ENCODE peak calls at places on chromosomes 11 and 22, in six cellular contexts. One of them, this sample, is unnamed.

GRCh38 chr22:48178536-48178935 is 1416.1 kb downstream of the TBC1D22A start:
- DNase-seq in mesendoderm: no peak
- DNase-seq in fibroblast of lung: no peak
- DNase-seq in mammary epithelial cell: no peak
- DNase-seq in mesenchymal stem cell: no peak
- DNase-seq in A549: no peak
- DNase-seq in this sample: no peak

GRCh38 chr11:110896358-110896757 is 184.1 kb upstream of the ARHGAP20 start:
- DNase-seq in mesendoderm: peak; percentile 38
- DNase-seq in fibroblast of lung: peak; percentile 86
- DNase-seq in mammary epithelial cell: no peak
- DNase-seq in mesenchymal stem cell: peak; percentile 57
- DNase-seq in A549: no peak
- DNase-seq in this sample: no peak

GRCh38 chr11:21142007-21142406 is 472.6 kb downstream of the NELL1 start:
- DNase-seq in mesendoderm: peak; percentile 75
- DNase-seq in fibroblast of lung: no peak
- DNase-seq in mammary epithelial cell: no peak
- DNase-seq in mesenchymal stem cell: no peak
- DNase-seq in A549: no peak
- DNase-seq in this sample: no peak

GRCh38 chr11:103806130-103806900 is 230.1 kb upstream of the DDI1 start:
- DNase-seq in mesendoderm: no peak
- DNase-seq in fibroblast of lung: peak; percentile 92
- DNase-seq in mammary epithelial cell: peak; percentile 67
- DNase-seq in mesenchymal stem cell: peak; percentile 78
- DNase-seq in A549: peak; percentile 6
- DNase-seq in this sample: peak; percentile 66

GRCh38 chr11:60378359-60378758 is at the start of gene MS4A7:
- DNase-seq in mesendoderm: no peak
- DNase-seq in fibroblast of lung: no peak
- DNase-seq in mammary epithelial cell: no peak
- DNase-seq in mesenchymal stem cell: no peak
- DNase-seq in A549: no peak
- DNase-seq in this sample: peak; percentile 68

GRCh38 chr11:19738124-19738523 is 25.5 kb downstream of the NAV2 start:
- DNase-seq in mesendoderm: no peak
- DNase-seq in fibroblast of lung: no peak
- DNase-seq in mammary epithelial cell: no peak
- DNase-seq in mesenchymal stem cell: no peak
- DNase-seq in A549: no peak
- DNase-seq in this sample: no peak

GRCh38 chr11:68314886-68315580 is 2.6 kb downstream of the LRP5 start:
- DNase-seq in mesendoderm: peak; percentile 79
- DNase-seq in fibroblast of lung: peak; percentile 38
- DNase-seq in mammary epithelial cell: peak; percentile 76
- DNase-seq in mesenchymal stem cell: peak; percentile 76
- DNase-seq in A549: no peak
- DNase-seq in this sample: peak; percentile 93

GRCh38 chr11:109696191-109696897 is 274.4 kb downstream of the C11orf87 start:
- DNase-seq in mesendoderm: peak; percentile 7
- DNase-seq in fibroblast of lung: peak; percentile 8
- DNase-seq in mammary epithelial cell: peak; percentile 100
- DNase-seq in mesenchymal stem cell: peak; percentile 33
- DNase-seq in A549: no peak
- DNase-seq in this sample: peak; percentile 56

GRCh38 chr11:134556186-134556585 is 144.1 kb upstream of the B3GAT1 start:
- DNase-seq in mesendoderm: no peak
- DNase-seq in fibroblast of lung: no peak
- DNase-seq in mammary epithelial cell: no peak
- DNase-seq in mesenchymal stem cell: no peak
- DNase-seq in A549: no peak
- DNase-seq in this sample: no peak

GRCh38 chr11:31640611-31641010 is 131.0 kb downstream of the ELP4 start:
- DNase-seq in mesendoderm: peak; percentile 41
- DNase-seq in fibroblast of lung: no peak
- DNase-seq in mammary epithelial cell: no peak
- DNase-seq in mesenchymal stem cell: no peak
- DNase-seq in A549: no peak
- DNase-seq in this sample: no peak

GRCh38 chr11:131739243-131739882 is 368.9 kb downstream of the NTM start:
- DNase-seq in mesendoderm: peak; percentile 46
- DNase-seq in fibroblast of lung: no peak
- DNase-seq in mammary epithelial cell: no peak
- DNase-seq in mesenchymal stem cell: no peak
- DNase-seq in A549: no peak
- DNase-seq in this sample: no peak

GRCh38 chr11:78315724-78316123 is 101.9 kb downstream of the GAB2 start:
- DNase-seq in mesendoderm: no peak
- DNase-seq in fibroblast of lung: no peak
- DNase-seq in mammary epithelial cell: no peak
- DNase-seq in mesenchymal stem cell: no peak
- DNase-seq in A549: no peak
- DNase-seq in this sample: no peak

GRCh38 chr11:2387266-2387982 is 10.3 kb downstream of the CD81 start:
- DNase-seq in mesendoderm: no peak
- DNase-seq in fibroblast of lung: peak; percentile 44
- DNase-seq in mammary epithelial cell: no peak
- DNase-seq in mesenchymal stem cell: peak; percentile 47
- DNase-seq in A549: no peak
- DNase-seq in this sample: no peak

GRCh38 chr11:2913029-2913431 is 16.2 kb downstream of the PHLDA2 start:
- DNase-seq in mesendoderm: peak; percentile 53
- DNase-seq in fibroblast of lung: peak; percentile 31
- DNase-seq in mammary epithelial cell: no peak
- DNase-seq in mesenchymal stem cell: peak; percentile 71
- DNase-seq in A549: no peak
- DNase-seq in this sample: peak; percentile 26

GRCh38 chr11:23370580-23371275 is 510.5 kb upstream of the CCDC179 start:
- DNase-seq in mesendoderm: no peak
- DNase-seq in fibroblast of lung: no peak
- DNase-seq in mammary epithelial cell: peak; percentile 90
- DNase-seq in mesenchymal stem cell: peak; percentile 4
- DNase-seq in A549: no peak
- DNase-seq in this sample: peak; percentile 19

GRCh38 chr11:3132831-3133455 is 32.2 kb downstream of the OSBPL5 start:
- DNase-seq in mesendoderm: no peak
- DNase-seq in fibroblast of lung: no peak
- DNase-seq in mammary epithelial cell: no peak
- DNase-seq in mesenchymal stem cell: no peak
- DNase-seq in A549: no peak
- DNase-seq in this sample: no peak

GRCh38 chr11:89405629-89406028 is 85.5 kb downstream of the NOX4 start:
- DNase-seq in mesendoderm: peak; percentile 68
- DNase-seq in fibroblast of lung: peak; percentile 14
- DNase-seq in mammary epithelial cell: peak; percentile 26
- DNase-seq in mesenchymal stem cell: peak; percentile 14
- DNase-seq in A549: no peak
- DNase-seq in this sample: peak; percentile 47

GRCh38 chr11:63620928-63621539 is 6.8 kb upstream of the PLAAT3 start:
- DNase-seq in mesendoderm: no peak
- DNase-seq in fibroblast of lung: no peak
- DNase-seq in mammary epithelial cell: no peak
- DNase-seq in mesenchymal stem cell: no peak
- DNase-seq in A549: no peak
- DNase-seq in this sample: no peak

GRCh38 chr11:88484873-88485621 is 147.5 kb upstream of the CTSC start:
- DNase-seq in mesendoderm: peak; percentile 82
- DNase-seq in fibroblast of lung: peak; percentile 29
- DNase-seq in mammary epithelial cell: peak; percentile 85
- DNase-seq in mesenchymal stem cell: peak; percentile 36
- DNase-seq in A549: peak; percentile 36
- DNase-seq in this sample: peak; percentile 83

GRCh38 chr11:134394311-134394710 is 17.7 kb downstream of the B3GAT1 start:
- DNase-seq in mesendoderm: no peak
- DNase-seq in fibroblast of lung: no peak
- DNase-seq in mammary epithelial cell: no peak
- DNase-seq in mesenchymal stem cell: no peak
- DNase-seq in A549: no peak
- DNase-seq in this sample: no peak

GRCh38 chr11:13339196-13340153 is 61.9 kb downstream of the BMAL1 start:
- DNase-seq in mesendoderm: no peak
- DNase-seq in fibroblast of lung: peak; percentile 99
- DNase-seq in mammary epithelial cell: peak; percentile 83
- DNase-seq in mesenchymal stem cell: peak; percentile 94
- DNase-seq in A549: peak; percentile 83
- DNase-seq in this sample: peak; percentile 75

GRCh38 chr22:24444729-24445466 is 17.5 kb downstream of the ADORA2A start:
- DNase-seq in mesendoderm: no peak
- DNase-seq in fibroblast of lung: no peak
- DNase-seq in mammary epithelial cell: no peak
- DNase-seq in mesenchymal stem cell: no peak
- DNase-seq in A549: no peak
- DNase-seq in this sample: no peak

GRCh38 chr11:100687032-100687629 is at the start of gene ARHGAP42:
- DNase-seq in mesendoderm: peak; percentile 93
- DNase-seq in fibroblast of lung: peak; percentile 62
- DNase-seq in mammary epithelial cell: peak; percentile 68
- DNase-seq in mesenchymal stem cell: peak; percentile 74
- DNase-seq in A549: peak; percentile 47
- DNase-seq in this sample: peak; percentile 72

GRCh38 chr11:104654414-104654813 is 243.8 kb downstream of the CASP12 start:
- DNase-seq in mesendoderm: no peak
- DNase-seq in fibroblast of lung: no peak
- DNase-seq in mammary epithelial cell: no peak
- DNase-seq in mesenchymal stem cell: no peak
- DNase-seq in A549: no peak
- DNase-seq in this sample: no peak

GRCh38 chr11:123483058-123483457 is 53.0 kb downstream of the GRAMD1B start:
- DNase-seq in mesendoderm: no peak
- DNase-seq in fibroblast of lung: no peak
- DNase-seq in mammary epithelial cell: peak; percentile 79
- DNase-seq in mesenchymal stem cell: no peak
- DNase-seq in A549: peak; percentile 22
- DNase-seq in this sample: peak; percentile 95

GRCh38 chr11:67507242-67507890 is 596 bp downstream of the CDK2AP2 start:
- DNase-seq in mesendoderm: peak; percentile 90
- DNase-seq in fibroblast of lung: no peak
- DNase-seq in mammary epithelial cell: no peak
- DNase-seq in mesenchymal stem cell: no peak
- DNase-seq in A549: peak; percentile 54
- DNase-seq in this sample: peak; percentile 82

GRCh38 chr22:45328822-45329535 is 19.2 kb downstream of the FAM118A start:
- DNase-seq in mesendoderm: no peak
- DNase-seq in fibroblast of lung: no peak
- DNase-seq in mammary epithelial cell: no peak
- DNase-seq in mesenchymal stem cell: no peak
- DNase-seq in A549: no peak
- DNase-seq in this sample: no peak

GRCh38 chr11:114085965-114086364 is 26.5 kb downstream of the ZBTB16 start:
- DNase-seq in mesendoderm: no peak
- DNase-seq in fibroblast of lung: no peak
- DNase-seq in mammary epithelial cell: no peak
- DNase-seq in mesenchymal stem cell: no peak
- DNase-seq in A549: no peak
- DNase-seq in this sample: peak; percentile 32

GRCh38 chr22:37314315-37315046 is 32.2 kb downstream of the CYTH4 start:
- DNase-seq in mesendoderm: no peak
- DNase-seq in fibroblast of lung: no peak
- DNase-seq in mammary epithelial cell: no peak
- DNase-seq in mesenchymal stem cell: no peak
- DNase-seq in A549: no peak
- DNase-seq in this sample: no peak

GRCh38 chr11:64801591-64802369 is 1.2 kb downstream of the MAP4K2 start:
- DNase-seq in mesendoderm: no peak
- DNase-seq in fibroblast of lung: no peak
- DNase-seq in mammary epithelial cell: no peak
- DNase-seq in mesenchymal stem cell: peak; percentile 8
- DNase-seq in A549: no peak
- DNase-seq in this sample: no peak

GRCh38 chr11:11717064-11717725 is 95.4 kb upstream of the GALNT18 start:
- DNase-seq in mesendoderm: no peak
- DNase-seq in fibroblast of lung: no peak
- DNase-seq in mammary epithelial cell: peak; percentile 96
- DNase-seq in mesenchymal stem cell: no peak
- DNase-seq in A549: no peak
- DNase-seq in this sample: peak; percentile 39

DNA sequence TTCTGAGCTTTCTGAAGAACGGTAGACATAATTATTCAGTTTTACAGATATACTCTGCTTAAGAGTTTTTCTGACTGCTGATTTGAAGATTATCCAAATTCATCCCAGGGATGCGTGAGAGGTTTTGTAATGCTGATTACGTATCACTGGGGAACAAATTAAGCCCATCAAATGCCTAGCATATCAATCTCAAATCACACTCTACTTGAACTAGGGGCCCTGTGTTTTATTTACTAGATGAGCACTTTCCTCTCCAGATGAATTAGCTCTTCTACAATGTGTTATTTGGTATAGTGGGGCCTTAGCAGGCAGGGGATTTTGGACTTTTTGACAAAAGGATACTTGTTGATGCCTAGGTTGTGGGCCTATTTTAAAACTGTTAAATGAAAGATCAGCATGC is 177.9 kb downstream of the JRKL start:
- DNase-seq in mesendoderm: peak; percentile 51
- DNase-seq in fibroblast of lung: no peak
- DNase-seq in mammary epithelial cell: no peak
- DNase-seq in mesenchymal stem cell: no peak
- DNase-seq in A549: no peak
- DNase-seq in this sample: no peak
- H3K4me3 ChIP-seq in mesendoderm: no peak overlapping the region
- H3K4me3 ChIP-seq in fibroblast of lung: peak overlapping the region; percentile 44
- H3K4me3 ChIP-seq in mammary epithelial cell: no peak overlapping the region
- H3K4me3 ChIP-seq in mesenchymal stem cell: peak overlapping the region; percentile 52
- H3K4me3 ChIP-seq in A549: no peak overlapping the region
- H3K4me3 ChIP-seq in this sample: no peak overlapping the region

GRCh38 chr22:27223317-27224177 is 566.2 kb downstream of the MIAT start:
- DNase-seq in mesendoderm: peak; percentile 46
- DNase-seq in fibroblast of lung: peak; percentile 51
- DNase-seq in mammary epithelial cell: peak; percentile 43
- DNase-seq in mesenchymal stem cell: peak; percentile 95
- DNase-seq in A549: no peak
- DNase-seq in this sample: peak; percentile 3
- H3K4me2 ChIP-seq in mesendoderm: no peak overlapping the region
- H3K4me2 ChIP-seq in fibroblast of lung: no peak overlapping the region
- H3K4me2 ChIP-seq in mammary epithelial cell: no peak overlapping the region
- H3K4me2 ChIP-seq in mesenchymal stem cell: no peak overlapping the region
- H3K4me2 ChIP-seq in A549: peak overlapping the region; percentile 48
- H3K4me2 ChIP-seq in this sample: no peak overlapping the region

GRCh38 chr11:118606844-118607228 is 579 bp upstream of the PHLDB1 start:
- DNase-seq in mesendoderm: no peak
- DNase-seq in fibroblast of lung: no peak
- DNase-seq in mammary epithelial cell: no peak
- DNase-seq in mesenchymal stem cell: no peak
- DNase-seq in A549: no peak
- DNase-seq in this sample: no peak
- H3K4me3 ChIP-seq in mesendoderm: no peak overlapping the region
- H3K4me3 ChIP-seq in fibroblast of lung: no peak overlapping the region
- H3K4me3 ChIP-seq in mammary epithelial cell: no peak overlapping the region
- H3K4me3 ChIP-seq in mesenchymal stem cell: no peak overlapping the region
- H3K4me3 ChIP-seq in A549: peak overlapping the region; percentile 96
- H3K4me3 ChIP-seq in this sample: no peak overlapping the region

DNA sequence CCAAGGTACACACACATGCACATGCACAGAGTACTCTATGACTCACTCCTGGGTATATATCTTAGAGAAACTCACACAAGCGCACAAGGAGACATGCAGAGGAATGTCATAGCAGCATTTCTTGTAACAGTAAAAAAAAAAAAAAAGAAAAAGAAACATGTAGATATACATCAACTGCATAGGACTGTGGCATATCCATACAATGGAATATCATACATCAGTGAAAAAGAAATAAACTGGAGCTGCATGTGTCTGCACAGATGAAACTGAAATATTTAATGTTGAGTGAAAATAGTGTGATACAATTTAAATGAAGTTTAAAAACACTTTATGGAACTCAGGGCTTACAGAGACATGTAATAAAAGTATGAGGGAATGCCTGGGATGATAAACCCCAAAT is 46.4 kb downstream of the SYT13 start:
- DNase-seq in mesendoderm: no peak
- DNase-seq in fibroblast of lung: no peak
- DNase-seq in mammary epithelial cell: no peak
- DNase-seq in mesenchymal stem cell: no peak
- DNase-seq in A549: no peak
- DNase-seq in this sample: no peak
- H3K4me2 ChIP-seq in mesendoderm: no peak overlapping the region
- H3K4me2 ChIP-seq in fibroblast of lung: no peak overlapping the region
- H3K4me2 ChIP-seq in mammary epithelial cell: no peak overlapping the region
- H3K4me2 ChIP-seq in mesenchymal stem cell: no peak overlapping the region
- H3K4me2 ChIP-seq in A549: no peak overlapping the region
- H3K4me2 ChIP-seq in this sample: no peak overlapping the region